ENCODE peak calls at places on chromosomes 3 and 15, in eight cellular contexts. P is activated T-cell treated with anti-CD3 and anti-CD28 coated beads for 1 hour; Q is stimulated activated CD8-positive, alpha-beta memory T cell treated with anti-CD3 and anti-CD28 coated beads, Interleukin-15, amount 100 ng/mL, for 1 hour; Y is caudate nucleus; Z is activated naive CD8-positive, alpha-beta T cell treated with anti-CD3 and anti-CD28 coated beads for 36 hours; V is WTC11; O is AG08396; J is AG20443. F is an unnamed sample.

GRCh38 chr3:52848617-52849016 is 13.8 kb upstream of the MUSTN1 start:
- DNase-seq in Y (no peak), O (peak; percentile 67), Q (no peak), J (peak; percentile 76), V (no peak), P (no peak), Z (no peak), F (no peak)

GRCh38 chr3:65436580-65436979 is 602.1 kb downstream of the MAGI1 start:
- DNase-seq in V (peak; percentile 27), Z (no peak), O (no peak), Q (no peak), Y (no peak), J (no peak), P (no peak), F (no peak)

GRCh38 chr3:58167431-58168351 is 43.1 kb downstream of the DNASE1L3 start:
- DNase-seq in Q (no peak), Y (peak; percentile 19), O (peak; percentile 86), Z (peak; percentile 68), P (peak; percentile 43), J (peak; percentile 94), V (peak; percentile 82), F (no peak)

GRCh38 chr3:32593903-32594525 is 23.4 kb upstream of the DYNC1LI1 start:
- DNase-seq in J (peak; percentile 48), V (no peak), Q (no peak), Z (no peak), Y (no peak), P (no peak), O (peak; percentile 26), F (no peak)

GRCh38 chr15:70963199-70963598 is 70.6 kb downstream of the LRRC49 start:
- DNase-seq in Q (no peak), J (no peak), P (no peak), Z (no peak), V (no peak), O (no peak), Y (no peak), F (no peak)

GRCh38 chr3:128433630-128434185 is 33.0 kb downstream of the DNAJB8 start:
- DNase-seq in P (no peak), Y (no peak), J (peak; percentile 47), V (no peak), Q (no peak), O (no peak), Z (no peak), F (no peak)

GRCh38 chr3:29429055-29429454 is 148.2 kb downstream of the RBMS3 start:
- DNase-seq in O (no peak), Y (no peak), Q (no peak), J (no peak), Z (no peak), P (no peak), V (no peak), F (no peak)

GRCh38 chr15:74251187-74251811 is 15.2 kb downstream of the CCDC33 start:
- DNase-seq in Z (no peak), Y (peak; percentile 37), O (no peak), P (no peak), Q (no peak), J (no peak), V (no peak), F (no peak)

GRCh38 chr3:126752303-126753190 is 48.5 kb downstream of the CHCHD6 start:
- DNase-seq in P (peak; percentile 25), Y (peak; percentile 49), Z (peak; percentile 57), O (peak; percentile 83), Q (no peak), V (peak; percentile 91), J (peak; percentile 91), F (peak; percentile 61)

GRCh38 chr3:114848087-114848486 is 299.0 kb downstream of the ZBTB20 start:
- DNase-seq in Z (no peak), J (no peak), O (no peak), P (no peak), Q (no peak), Y (peak; percentile 42), V (no peak), F (no peak)

GRCh38 chr3:72158639-72159005 is 373.7 kb upstream of the PROK2 start:
- DNase-seq in Y (no peak), Q (no peak), P (no peak), Z (no peak), O (no peak), V (no peak), J (no peak), F (no peak)